ENCODE peak calls at places on chromosomes 11 and 22, in ten cellular contexts. Z is left lung, O is Panc1, E is natural killer cell, L is stomach, S is neural crest cell, T is GM20000, P is mucosa of descending colon, F is cardiac fibroblast, I is NB4. U is an unnamed sample.

GRCh38 chr22:46613606-46613997 is 6.6 kb upstream of the GRAMD4 start:
- DNase-seq in Z (peak), O (no peak), E (no peak), L (no peak), S (no peak), T (no peak), P (peak), F (peak), I (peak), U (no peak)

GRCh38 chr11:31421840-31422239 is 52.2 kb downstream of the DNAJC24 start:
- DNase-seq in Z (no peak), O (no peak), E (no peak), L (no peak), S (no peak), T (no peak), P (no peak), F (no peak), I (no peak), U (no peak)

GRCh38 chr11:61897387-61898246 is 6.3 kb upstream of the FADS3 start:
- DNase-seq in Z (peak), O (peak), E (peak), L (peak), S (peak), T (peak), P (peak), F (peak), I (peak), U (no peak)

GRCh38 chr11:109302591-109303334 is 119.2 kb upstream of the C11orf87 start:
- DNase-seq in Z (no peak), O (no peak), E (no peak), L (no peak), S (no peak), T (no peak), P (no peak), F (no peak), I (no peak), U (no peak)

GRCh38 chr11:47154738-47155570 is 21.7 kb downstream of the ARFGAP2 start:
- DNase-seq in Z (no peak), O (no peak), E (no peak), L (no peak), S (no peak), T (no peak), P (no peak), F (no peak), I (no peak), U (no peak)

GRCh38 chr11:3094223-3094824 is 37.1 kb upstream of the CARS1 start:
- DNase-seq in Z (no peak), O (no peak), E (no peak), L (peak), S (no peak), T (no peak), P (no peak), F (no peak), I (no peak), U (no peak)

GRCh38 chr11:98056945-98057344 is 963.8 kb upstream of the CNTN5 start:
- DNase-seq in Z (no peak), O (no peak), E (no peak), L (no peak), S (no peak), T (no peak), P (no peak), F (no peak), I (no peak), U (no peak)

GRCh38 chr22:39284142-39284980 is 35.1 kb downstream of the RPL3 start:
- DNase-seq in Z (no peak), O (no peak), E (no peak), L (no peak), S (no peak), T (no peak), P (no peak), F (no peak), I (no peak), U (no peak)

GRCh38 chr11:69860244-69860643 is 41.0 kb upstream of the FGF3 start:
- DNase-seq in Z (no peak), O (no peak), E (no peak), L (no peak), S (no peak), T (no peak), P (no peak), F (no peak), I (no peak), U (no peak)

GRCh38 chr22:26033071-26033470 is 136.2 kb upstream of the SEZ6L start:
- DNase-seq in Z (no peak), O (no peak), E (no peak), L (no peak), S (no peak), T (no peak), P (no peak), F (no peak), I (no peak), U (no peak)

GRCh38 chr22:39486951-39487825 is 14.9 kb upstream of the MIEF1 start:
- DNase-seq in Z (no peak), O (no peak), E (no peak), L (no peak), S (no peak), T (no peak), P (peak), F (no peak), I (no peak), U (no peak)

GRCh38 chr22:49663823-49664222 is 163.8 kb downstream of the BRD1 start:
- DNase-seq in Z (peak), O (no peak), E (peak), L (no peak), S (no peak), T (no peak), P (no peak), F (no peak), I (no peak), U (peak)

GRCh38 chr11:114166897-114167323 is 107.4 kb downstream of the ZBTB16 start:
- DNase-seq in Z (no peak), O (no peak), E (no peak), L (no peak), S (no peak), T (no peak), P (no peak), F (peak), I (peak), U (no peak)

GRCh38 chr22:36180038-36180880 is 19.7 kb upstream of the APOL3 start:
- DNase-seq in Z (peak), O (peak), E (peak), L (peak), S (peak), T (peak), P (peak), F (peak), I (peak), U (no peak)

GRCh38 chr11:1206391-1207271 is 16.2 kb upstream of the MUC5B start:
- DNase-seq in Z (peak), O (no peak), E (no peak), L (no peak), S (no peak), T (no peak), P (no peak), F (no peak), I (peak), U (no peak)

GRCh38 chr11:1207451-1208360 is 15.2 kb upstream of the MUC5B start:
- DNase-seq in Z (peak), O (no peak), E (no peak), L (no peak), S (no peak), T (peak), P (peak), F (no peak), I (peak), U (no peak)

GRCh38 chr11:1208361-1209261 is 14.3 kb upstream of the MUC5B start:
- DNase-seq in Z (peak), O (no peak), E (no peak), L (no peak), S (no peak), T (no peak), P (peak), F (no peak), I (no peak), U (no peak)

GRCh38 chr11:1209371-1210057 is 13.4 kb upstream of the MUC5B start:
- DNase-seq in Z (peak), O (no peak), E (no peak), L (no peak), S (no peak), T (no peak), P (peak), F (no peak), I (no peak), U (no peak)

DNA sequence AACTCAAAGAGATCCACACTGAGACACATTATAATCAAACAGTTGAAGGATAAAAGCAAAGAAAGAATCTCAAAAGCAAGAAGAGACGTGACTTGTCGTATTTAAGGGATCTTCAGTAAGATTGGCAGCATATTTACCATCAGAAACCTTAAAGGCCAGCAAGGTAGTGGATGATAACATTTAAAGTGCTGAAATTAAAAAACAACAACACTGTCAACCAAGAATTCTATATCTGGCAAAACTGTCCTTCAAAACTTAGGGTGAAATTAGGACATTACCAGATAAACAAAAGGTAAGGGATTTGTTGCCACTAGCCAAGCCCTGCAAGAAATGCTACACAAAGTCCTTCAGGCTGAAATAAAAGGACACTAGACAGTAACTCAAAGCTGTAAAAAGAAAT is 11.0 kb upstream of the MUC5B start:
- DNase-seq in Z (no peak), O (no peak), E (no peak), L (no peak), S (no peak), T (no peak), P (no peak), F (no peak), I (no peak), U (no peak)
- TF ChIP-seq CTCF in Z (no peak), O (no peak), E (no peak), L (no peak), S (no peak), T (no peak), P (no peak), F (no peak), I (no peak), U (no peak)

GRCh38 chr11:104781719-104782376 is 116.4 kb downstream of the CASP12 start:
- DNase-seq in Z (no peak), O (no peak), E (no peak), L (no peak), S (no peak), T (no peak), P (no peak), F (no peak), I (no peak), U (no peak)
- TF ChIP-seq CTCF in Z (no peak), O (no peak), E (no peak), L (no peak), S (no peak), T (no peak), P (no peak), F (no peak), I (no peak), U (no peak)

GRCh38 chr11:119041821-119042514 is 11.3 kb upstream of the SLC37A4 start:
- DNase-seq in Z (no peak), O (no peak), E (no peak), L (no peak), S (no peak), T (no peak), P (no peak), F (no peak), I (peak), U (no peak)

GRCh38 chr11:119047205-119047604 is 9.8 kb downstream of the HYOU1 start:
- DNase-seq in Z (no peak), O (no peak), E (no peak), L (no peak), S (no peak), T (no peak), P (peak), F (no peak), I (no peak), U (no peak)

GRCh38 chr11:119048644-119049043 is 8.4 kb downstream of the HYOU1 start:
- DNase-seq in Z (no peak), O (no peak), E (no peak), L (no peak), S (no peak), T (no peak), P (no peak), F (no peak), I (no peak), U (no peak)

GRCh38 chr11:119046489-119046888 is 10.5 kb downstream of the HYOU1 start:
- DNase-seq in Z (peak), O (no peak), E (no peak), L (no peak), S (no peak), T (no peak), P (peak), F (no peak), I (no peak), U (no peak)

DNA sequence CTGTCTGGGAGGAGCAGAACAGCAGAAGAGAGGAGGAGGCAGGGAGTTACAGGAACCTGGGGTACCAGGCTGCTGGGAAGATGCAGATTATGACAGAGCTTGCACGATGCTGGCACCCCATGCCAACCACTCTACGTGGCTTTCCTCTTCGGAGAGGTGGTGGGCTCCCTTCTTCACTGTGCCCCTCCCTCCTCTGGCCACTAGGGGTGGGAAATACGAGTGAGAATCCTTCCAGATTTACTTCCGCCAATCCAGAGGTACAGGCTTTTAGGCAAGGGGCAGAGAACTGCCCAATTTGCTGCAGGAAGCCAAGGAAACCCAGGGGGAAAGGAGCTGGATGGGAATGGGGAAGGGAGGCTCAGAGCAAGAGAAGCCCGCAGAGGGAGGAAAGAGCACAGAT is 12.3 kb downstream of the HYOU1 start:
- DNase-seq in Z (no peak), O (no peak), E (no peak), L (no peak), S (no peak), T (no peak), P (peak), F (no peak), I (no peak), U (no peak)
- TF ChIP-seq CTCF in Z (no peak), O (no peak), E (no peak), L (no peak), S (peak), T (no peak), P (no peak), F (peak), I (peak), U (no peak)

GRCh38 chr11:78025378-78025777 is 2.3 kb upstream of the KCTD14 start:
- DNase-seq in Z (no peak), O (no peak), E (no peak), L (no peak), S (no peak), T (no peak), P (no peak), F (no peak), I (no peak), U (no peak)

GRCh38 chr11:78032090-78032489 is 9.0 kb upstream of the KCTD14 start:
- DNase-seq in Z (no peak), O (no peak), E (no peak), L (peak), S (no peak), T (no peak), P (no peak), F (peak), I (no peak), U (no peak)

GRCh38 chr11:78031629-78032028 is 8.6 kb upstream of the KCTD14 start:
- DNase-seq in Z (no peak), O (no peak), E (no peak), L (no peak), S (no peak), T (peak), P (no peak), F (no peak), I (no peak), U (no peak)

GRCh38 chr11:78030429-78031325 is 7.6 kb upstream of the KCTD14 start:
- DNase-seq in Z (peak), O (no peak), E (no peak), L (peak), S (no peak), T (no peak), P (peak), F (peak), I (no peak), U (no peak)

DNA sequence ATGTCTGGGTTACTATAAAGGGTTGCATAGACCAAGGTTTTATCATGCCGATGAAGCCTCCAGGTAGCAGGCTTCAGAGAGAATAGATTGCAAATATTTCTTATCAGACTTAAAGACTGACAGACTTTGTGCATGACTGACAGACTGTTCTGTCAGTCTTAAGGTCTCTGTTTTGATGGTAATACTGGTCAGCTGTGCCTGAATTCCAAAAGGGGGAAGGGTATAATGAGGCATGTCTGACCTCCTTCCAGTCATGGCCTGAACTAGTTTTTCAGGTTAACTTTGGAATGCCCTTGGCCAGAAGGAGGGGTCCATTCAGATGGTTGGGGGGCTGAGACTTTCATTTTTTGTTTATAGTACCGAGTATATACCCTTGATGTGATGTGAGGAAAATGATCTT is 4.7 kb upstream of the KCTD14 start:
- DNase-seq in Z (no peak), O (no peak), E (no peak), L (no peak), S (no peak), T (no peak), P (no peak), F (no peak), I (no peak), U (no peak)
- TF ChIP-seq CTCF in Z (no peak), O (no peak), E (no peak), L (no peak), S (no peak), T (no peak), P (no peak), F (no peak), I (no peak), U (no peak)

GRCh38 chr11:79439430-79439892 is 1.4 kb downstream of the TENM4 start:
- DNase-seq in Z (no peak), O (no peak), E (no peak), L (no peak), S (no peak), T (peak), P (no peak), F (no peak), I (no peak), U (no peak)

GRCh38 chr11:79440451-79441158 is at the start of gene TENM4:
- DNase-seq in Z (peak), O (no peak), E (no peak), L (peak), S (peak), T (peak), P (peak), F (peak), I (no peak), U (peak)

GRCh38 chr11:79441159-79441875 is 487 bp upstream of the TENM4 start:
- DNase-seq in Z (no peak), O (no peak), E (no peak), L (no peak), S (no peak), T (no peak), P (no peak), F (no peak), I (peak), U (no peak)

GRCh38 chr11:79438631-79439429 is 2.0 kb downstream of the TENM4 start:
- DNase-seq in Z (peak), O (no peak), E (no peak), L (no peak), S (no peak), T (peak), P (no peak), F (no peak), I (no peak), U (no peak)

GRCh38 chr11:79439893-79440450 is 858 bp downstream of the TENM4 start:
- DNase-seq in Z (peak), O (no peak), E (no peak), L (no peak), S (peak), T (no peak), P (peak), F (no peak), I (no peak), U (peak)
- TF ChIP-seq CTCF in Z (no peak), O (peak), E (no peak), L (no peak), S (no peak), T (no peak), P (no peak), F (no peak), I (no peak), U (no peak)

GRCh38 chr11:68655406-68655805 is 28.9 kb upstream of the GAL start:
- DNase-seq in Z (no peak), O (no peak), E (no peak), L (no peak), S (no peak), T (no peak), P (no peak), F (no peak), I (no peak), U (no peak)
- TF ChIP-seq CTCF in Z (no peak), O (no peak), E (no peak), L (no peak), S (no peak), T (no peak), P (no peak), F (no peak), I (no peak), U (no peak)

DNA sequence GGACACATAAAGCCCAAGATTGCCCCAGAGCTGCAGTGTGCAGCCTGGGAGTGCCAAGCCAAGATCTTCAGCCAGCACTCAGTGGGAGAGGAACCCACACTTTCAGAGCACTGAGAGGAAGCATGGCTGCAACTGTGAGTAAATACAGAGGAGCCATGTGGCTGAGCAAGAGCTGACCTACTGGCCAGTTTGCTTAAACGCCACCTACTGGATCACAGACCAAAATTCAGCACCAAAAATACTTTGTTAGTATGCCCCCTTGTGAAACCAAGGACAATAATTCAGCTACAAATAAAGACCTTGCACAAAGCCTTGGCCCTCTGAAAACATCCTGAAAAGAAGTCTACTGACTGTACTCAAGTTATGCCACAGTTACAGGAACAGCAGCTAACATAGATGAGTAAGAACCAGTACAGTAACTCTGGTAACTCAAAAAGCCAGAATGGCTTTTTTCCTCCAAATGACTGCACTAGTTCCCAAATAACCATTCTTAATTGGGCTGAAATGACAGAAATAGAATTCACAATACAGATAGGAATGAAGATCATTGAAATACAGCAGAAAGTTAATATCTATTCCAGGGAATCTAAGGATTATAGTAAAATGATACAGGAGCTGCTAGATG is 10.1 kb upstream of the OR4A15 start:
- DNase-seq in Z (no peak), O (no peak), E (no peak), L (no peak), S (no peak), T (no peak), P (no peak), F (no peak), I (peak), U (no peak)
- TF ChIP-seq CTCF in Z (no peak), O (peak), E (no peak), L (no peak), S (no peak), T (no peak), P (no peak), F (no peak), I (peak), U (no peak)

DNA sequence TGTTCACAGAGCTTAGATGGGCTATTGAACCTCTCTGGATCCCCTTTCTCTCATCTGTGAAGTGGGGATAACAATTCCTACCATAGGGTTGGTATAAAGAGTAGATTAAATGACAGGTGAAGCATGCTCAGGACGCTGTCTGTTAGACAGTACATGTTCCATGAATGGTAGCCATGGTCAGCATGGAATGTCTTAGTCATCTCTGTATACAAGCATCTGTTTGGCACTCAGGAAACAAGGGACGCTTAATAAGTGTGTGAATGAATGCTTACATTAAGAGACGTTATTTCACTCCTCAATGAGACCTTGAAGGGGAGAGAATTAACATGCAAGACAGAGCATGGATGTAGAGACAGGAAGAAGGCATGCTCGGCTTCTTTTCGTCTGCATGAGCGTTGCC is 267.4 kb upstream of the MTNR1B start:
- DNase-seq in Z (no peak), O (no peak), E (no peak), L (no peak), S (no peak), T (no peak), P (no peak), F (no peak), I (no peak), U (no peak)
- TF ChIP-seq CTCF in Z (no peak), O (no peak), E (no peak), L (no peak), S (no peak), T (no peak), P (no peak), F (no peak), I (no peak), U (no peak)

U was measured in coronary artery.